ENCODE peak calls at places on chromosomes 1 and 21, in five cellular contexts. J, Q, X, K and W are unnamed samples.

GRCh38 chr1:58785424-58786058 is 1.7 kb upstream of the JUN start:
- DNase-seq in J (peak), K (no peak), Q (peak), X (peak), W (peak)

GRCh38 chr1:99969260-99969728 is 502 bp upstream of the SLC35A3 start:
- DNase-seq in Q (no peak), X (no peak), J (no peak), K (no peak), W (no peak)

GRCh38 chr1:2230781-2231666 is 2.9 kb downstream of the SKI start:
- DNase-seq in J (no peak), K (peak), Q (peak), X (peak), W (peak)

GRCh38 chr21:27369962-27370578 is 403.2 kb upstream of the ADAMTS5 start:
- DNase-seq in K (no peak), J (no peak), X (no peak), Q (peak), W (no peak)

GRCh38 chr1:199453731-199454130 is 573.8 kb upstream of the NR5A2 start:
- DNase-seq in K (no peak), J (no peak), Q (no peak), X (no peak), W (no peak)

GRCh38 chr1:65344171-65344570 is 34.8 kb downstream of the DNAJC6 start:
- DNase-seq in J (no peak), K (no peak), Q (no peak), X (no peak), W (no peak)

GRCh38 chr21:37153935-37154350 is 80.9 kb downstream of the TTC3 start:
- DNase-seq in Q (peak), K (peak), J (peak), X (no peak), W (no peak)

GRCh38 chr21:14273736-14274538 is 58.0 kb downstream of the RBM11 start:
- DNase-seq in J (no peak), Q (peak), K (no peak), X (no peak), W (no peak)

GRCh38 chr1:167197692-167198091 is 23.0 kb upstream of the POU2F1 start:
- DNase-seq in K (no peak), X (no peak), Q (no peak), J (no peak), W (no peak)

GRCh38 chr1:33955101-33955500 is 91.2 kb downstream of the HMGB4 start:
- DNase-seq in Q (no peak), K (no peak), J (no peak), X (no peak), W (no peak)

GRCh38 chr1:203593723-203594122 is 32.9 kb upstream of the ATP2B4 start:
- DNase-seq in X (peak), J (no peak), Q (no peak), K (no peak), W (peak)

GRCh38 chr1:181423301-181423918 is 59.9 kb upstream of the CACNA1E start:
- DNase-seq in Q (peak), J (peak), K (no peak), X (peak), W (no peak)

GRCh38 chr1:206575165-206575893 is 36.9 kb downstream of the EIF2D start:
- DNase-seq in K (no peak), J (peak), Q (peak), X (no peak), W (no peak)

GRCh38 chr1:222557148-222557547 is 9.2 kb upstream of the HHIPL2 start:
- DNase-seq in X (no peak), K (no peak), Q (no peak), J (no peak), W (no peak)

GRCh38 chr1:94862718-94863117 is 42.6 kb downstream of the SLC44A3 start:
- DNase-seq in Q (no peak), K (no peak), J (no peak), X (no peak), W (no peak)

GRCh38 chr1:219041141-219041540 is 132.5 kb upstream of the LYPLAL1 start:
- DNase-seq in J (peak), K (no peak), Q (no peak), X (no peak), W (no peak)